ENCODE peak calls at places on chromosomes 13 and 19, in seven cellular contexts. W is mesendoderm, Z is IMR-90, F is mesenchymal stem cell, Y is H1, M is neuronal stem cell, Q is trophoblast cell. S is an unnamed sample.
A peak's percentile ranks its signal among the peaks of the same experiment; 100 is the strongest.

GRCh38 chr19:55441692-55442321 is 1.3 kb downstream of the SHISA7 start:
- DNase-seq in Y (no peak), M (no peak), W (peak; percentile 56), Z (no peak), F (no peak), Q (no peak), S (peak; percentile 89)

GRCh38 chr13:56352901-56353300 is 787.8 kb upstream of the PRR20A start:
- DNase-seq in Z (no peak), M (no peak), Q (no peak), F (no peak), Y (no peak), W (no peak), S (no peak)

GRCh38 chr13:44903596-44903995 is 85.7 kb downstream of the NUFIP1 start:
- DNase-seq in W (peak; percentile 54), Q (no peak), Z (peak; percentile 84), Y (no peak), M (no peak), F (peak; percentile 99), S (no peak)

GRCh38 chr13:49097374-49097773 is 121.7 kb downstream of the FNDC3A start:
- DNase-seq in F (peak; percentile 80), Q (no peak), W (no peak), Y (no peak), Z (peak; percentile 85), M (no peak), S (no peak)

GRCh38 chr19:19068659-19069509 is 5.1 kb downstream of the SLC25A42 start:
- DNase-seq in F (no peak), W (no peak), Z (no peak), M (no peak), Y (no peak), Q (no peak), S (no peak)

GRCh38 chr13:106616729-106617128 is 48.8 kb upstream of the ARGLU1 start:
- DNase-seq in W (no peak), F (no peak), Y (no peak), Q (no peak), Z (no peak), M (no peak), S (no peak)

GRCh38 chr13:36148436-36148835 is 17.3 kb upstream of the DCLK1 start:
- DNase-seq in F (no peak), W (no peak), M (no peak), Z (no peak), Q (no peak), Y (no peak), S (no peak)

GRCh38 chr13:111883571-111884343 is 183.2 kb upstream of the SOX1 start:
- DNase-seq in Z (no peak), Y (no peak), M (no peak), W (no peak), F (no peak), Q (no peak), S (no peak)

GRCh38 chr13:31980842-31981241 is 50.7 kb upstream of the FRY start:
- DNase-seq in W (no peak), M (no peak), Q (no peak), F (no peak), Z (no peak), Y (no peak), S (no peak)

GRCh38 chr13:48595330-48596127 is 58.2 kb upstream of the CYSLTR2 start:
- DNase-seq in F (peak; percentile 82), Y (no peak), Q (peak; percentile 30), W (peak; percentile 91), M (no peak), Z (peak; percentile 70), S (peak; percentile 61)

GRCh38 chr19:7981661-7982060 is 23.8 kb downstream of the ELAVL1 start:
- DNase-seq in Y (no peak), W (no peak), Q (no peak), M (no peak), F (no peak), Z (no peak), S (no peak)

GRCh38 chr19:48372904-48373303 is 8.7 kb downstream of the SYNGR4 start:
- DNase-seq in Z (no peak), F (no peak), Y (no peak), W (no peak), M (no peak), Q (no peak), S (no peak)

GRCh38 chr19:18789883-18790565 is 1.1 kb downstream of the COMP start:
- DNase-seq in F (no peak), Y (peak; percentile 27), W (peak; percentile 58), Q (no peak), Z (no peak), M (no peak), S (peak; percentile 81)

GRCh38 chr19:29467824-29468401 is 57.9 kb upstream of the VSTM2B start:
- DNase-seq in Q (peak; percentile 13), Y (no peak), F (no peak), M (peak; percentile 9), W (peak; percentile 71), Z (peak; percentile 21), S (peak; percentile 60)

GRCh38 chr19:3409346-3410064 is 43.1 kb downstream of the NFIC start:
- DNase-seq in F (no peak), Y (no peak), M (no peak), Z (no peak), Q (no peak), W (no peak), S (no peak)

GRCh38 chr13:57631607-57632275 is at the start of gene PCDH17:
- DNase-seq in F (peak; percentile 86), M (peak; percentile 54), Z (no peak), Q (no peak), W (peak; percentile 93), Y (no peak), S (peak; percentile 68)

GRCh38 chr13:22915442-22916082 is 265.2 kb upstream of the SGCG start:
- DNase-seq in M (peak; percentile 52), Z (peak; percentile 17), W (peak; percentile 93), Q (peak; percentile 57), Y (peak; percentile 66), F (peak; percentile 4), S (peak; percentile 88)

GRCh38 chr19:944171-944567 is 18.3 kb downstream of the ARID3A start:
- DNase-seq in F (no peak), Q (no peak), Y (no peak), W (no peak), Z (no peak), M (no peak), S (no peak)

GRCh38 chr13:41326661-41327060 is 15.6 kb downstream of the NAA16 start:
- DNase-seq in W (no peak), Y (no peak), Z (no peak), Q (no peak), M (no peak), F (no peak), S (no peak)

DNA sequence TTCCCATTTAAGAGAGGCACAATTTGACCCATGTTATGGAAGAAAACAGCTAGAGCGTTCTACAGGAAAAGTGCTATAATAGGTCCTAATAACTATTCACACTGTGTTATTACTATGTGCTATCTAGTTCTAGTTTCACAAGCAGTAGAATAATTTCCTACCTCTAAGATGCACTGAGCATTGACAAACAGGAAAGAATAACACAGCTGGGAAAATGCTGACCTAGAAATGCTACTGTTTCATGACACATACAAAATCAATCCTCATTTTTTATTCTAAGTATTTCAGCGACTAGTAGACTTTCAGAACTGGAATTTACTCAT is 259.5 kb downstream of the ITGBL1 start:
- DNase-seq in Q (no peak), M (no peak), W (no peak), F (no peak), Y (no peak), Z (no peak), S (no peak)
- H2AK5ac ChIP-seq in Q (no peak overlapping the region), M (no peak overlapping the region), W (no peak overlapping the region), F (no peak overlapping the region), Y (no peak overlapping the region), Z (no peak overlapping the region), S (no peak overlapping the region)

DNA sequence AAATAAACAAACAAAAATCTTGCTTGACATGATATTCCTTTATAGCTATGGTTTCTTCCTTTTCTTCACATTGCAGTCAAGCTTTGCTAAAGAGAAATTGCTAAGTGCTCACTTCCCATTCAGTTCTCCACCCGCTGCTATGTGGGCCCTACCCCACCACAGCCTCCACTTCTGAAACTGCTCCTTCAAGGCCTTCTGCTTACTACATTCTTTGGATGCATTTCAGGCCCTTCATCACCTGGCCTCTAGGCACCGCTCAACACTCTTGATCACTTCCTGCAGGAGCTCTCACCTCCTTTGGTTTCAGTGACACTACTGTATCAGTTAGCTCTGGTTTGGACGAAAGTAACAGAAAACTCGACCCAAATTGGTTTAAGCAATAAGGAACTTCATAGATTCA is 72.4 kb downstream of the KLF5 start:
- DNase-seq in W (peak; percentile 37), Z (no peak), Y (no peak), Q (peak; percentile 24), M (no peak), F (no peak), S (no peak)
- H2AK5ac ChIP-seq in W (no peak overlapping the region), Z (no peak overlapping the region), Y (no peak overlapping the region), Q (no peak overlapping the region), M (no peak overlapping the region), F (no peak overlapping the region), S (no peak overlapping the region)

GRCh38 chr19:10499550-10500246 is 3.5 kb downstream of the KEAP1 start:
- DNase-seq in Q (no peak), F (no peak), M (no peak), Z (no peak), W (no peak), Y (no peak), S (peak; percentile 76)
- H2AK5ac ChIP-seq in Q (no peak overlapping the region), F (no peak overlapping the region), M (no peak overlapping the region), Z (no peak overlapping the region), W (no peak overlapping the region), Y (peak overlapping the region; percentile 72), S (no peak overlapping the region)

GRCh38 chr19:51544038-51544437 is 12.6 kb upstream of the SIGLEC6 start:
- DNase-seq in Z (no peak), Y (no peak), W (no peak), M (no peak), F (no peak), Q (no peak), S (no peak)

GRCh38 chr19:51546107-51546649 is 14.7 kb upstream of the SIGLEC6 start:
- DNase-seq in Q (no peak), F (no peak), Y (no peak), W (no peak), Z (no peak), M (no peak), S (no peak)

GRCh38 chr19:51539821-51540366 is 8.4 kb upstream of the SIGLEC6 start:
- DNase-seq in F (no peak), Y (no peak), Q (no peak), M (no peak), Z (no peak), W (no peak), S (no peak)

GRCh38 chr19:51542699-51543098 is 11.2 kb upstream of the SIGLEC6 start:
- DNase-seq in F (no peak), Y (no peak), W (no peak), Q (no peak), M (no peak), Z (no peak), S (no peak)

DNA sequence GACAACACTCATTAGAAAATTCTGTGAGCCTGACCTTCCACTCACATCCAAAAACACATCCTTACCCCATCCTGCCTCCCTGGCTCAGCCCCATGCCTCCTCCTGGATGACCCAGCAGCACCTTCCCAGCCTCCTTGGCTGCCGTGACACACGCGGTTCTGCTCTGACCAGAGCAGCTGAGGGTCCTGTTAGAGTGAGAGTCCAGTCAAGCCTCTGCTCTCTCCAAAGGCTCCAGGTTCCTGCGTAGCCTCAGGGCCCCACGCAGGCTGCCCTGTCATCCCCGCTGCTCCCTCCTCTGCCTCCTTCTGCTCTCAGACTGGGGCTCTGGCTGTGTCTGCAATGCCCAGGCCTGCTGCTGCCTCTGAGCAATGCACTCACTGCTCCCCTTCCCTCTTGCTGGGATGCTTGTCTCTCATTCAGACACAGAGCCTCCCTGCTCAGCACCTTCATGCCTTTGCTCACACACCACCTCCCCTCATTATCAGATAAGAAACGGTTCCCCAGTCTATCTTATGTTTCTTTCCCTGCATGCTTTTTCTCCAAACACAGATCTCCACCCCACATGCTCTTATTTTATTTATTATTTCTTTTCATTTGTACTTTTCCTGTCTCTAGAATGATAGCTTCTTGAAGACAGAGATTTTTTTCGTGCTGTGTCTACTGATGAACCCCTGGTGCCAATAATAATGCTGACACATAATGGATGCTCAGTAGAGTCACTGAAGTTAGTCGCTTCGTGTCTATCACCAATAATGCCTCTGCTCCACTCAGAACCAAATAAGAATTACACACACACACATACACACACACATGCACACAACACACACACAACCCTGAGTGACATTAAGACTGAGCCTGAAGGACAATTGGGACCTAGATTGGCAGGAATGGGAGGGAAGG is 10.2 kb upstream of the SIGLEC6 start:
- DNase-seq in M (no peak), W (no peak), Y (no peak), Q (no peak), F (no peak), Z (no peak), S (no peak)
- H2AK5ac ChIP-seq in M (no peak overlapping the region), W (no peak overlapping the region), Y (no peak overlapping the region), Q (no peak overlapping the region), F (no peak overlapping the region), Z (no peak overlapping the region), S (no peak overlapping the region)

S was measured in H9.